ENCODE peak calls at places on chromosomes 5 and 9, in five cellular contexts. H, T, W, M and U are unnamed samples.

GRCh38 chr9:35448511-35448910 is 41.4 kb upstream of the RUSC2 start:
- DNase-seq in H (no peak), T (no peak), W (no peak), M (no peak), U (no peak)

GRCh38 chr5:53814819-53815218 is 254.4 kb downstream of the NDUFS4 start:
- DNase-seq in H (no peak), T (no peak), W (no peak), M (no peak), U (no peak)

GRCh38 chr5:173973614-173973969 is 15.4 kb upstream of the C5orf47 start:
- DNase-seq in H (no peak), T (no peak), W (no peak), M (no peak), U (no peak)

GRCh38 chr5:149921597-149921996 is 23.0 kb downstream of the PDE6A start:
- DNase-seq in H (no peak), T (no peak), W (no peak), M (no peak), U (no peak)

GRCh38 chr5:1033606-1034420 is 25.2 kb downstream of the NKD2 start:
- DNase-seq in H (no peak), T (no peak), W (no peak), M (no peak), U (no peak)

GRCh38 chr9:111759762-111760639 is 34.7 kb downstream of the SHOC1 start:
- DNase-seq in H (peak; percentile 69), T (peak; percentile 76), W (no peak), M (no peak), U (peak; percentile 66)

GRCh38 chr9:131028221-131028884 is 19.4 kb downstream of the LAMC3 start:
- DNase-seq in H (no peak), T (no peak), W (no peak), M (no peak), U (no peak)

GRCh38 chr5:11322133-11322532 is 561.1 kb upstream of the DAP start:
- DNase-seq in H (no peak), T (no peak), W (no peak), M (no peak), U (no peak)

GRCh38 chr5:132407970-132408369 is 38.5 kb downstream of the SLC22A5 start:
- DNase-seq in H (no peak), T (no peak), W (no peak), M (peak; percentile 52), U (no peak)

GRCh38 chr5:132405646-132406045 is 36.1 kb downstream of the SLC22A5 start:
- DNase-seq in H (no peak), T (no peak), W (no peak), M (no peak), U (no peak)

GRCh38 chr5:132408456-132408855 is 38.9 kb downstream of the SLC22A5 start:
- DNase-seq in H (no peak), T (no peak), W (no peak), M (peak; percentile 78), U (no peak)

GRCh38 chr5:132408965-132409364 is 39.5 kb downstream of the SLC22A5 start:
- DNase-seq in H (no peak), T (no peak), W (no peak), M (peak; percentile 79), U (no peak)

DNA sequence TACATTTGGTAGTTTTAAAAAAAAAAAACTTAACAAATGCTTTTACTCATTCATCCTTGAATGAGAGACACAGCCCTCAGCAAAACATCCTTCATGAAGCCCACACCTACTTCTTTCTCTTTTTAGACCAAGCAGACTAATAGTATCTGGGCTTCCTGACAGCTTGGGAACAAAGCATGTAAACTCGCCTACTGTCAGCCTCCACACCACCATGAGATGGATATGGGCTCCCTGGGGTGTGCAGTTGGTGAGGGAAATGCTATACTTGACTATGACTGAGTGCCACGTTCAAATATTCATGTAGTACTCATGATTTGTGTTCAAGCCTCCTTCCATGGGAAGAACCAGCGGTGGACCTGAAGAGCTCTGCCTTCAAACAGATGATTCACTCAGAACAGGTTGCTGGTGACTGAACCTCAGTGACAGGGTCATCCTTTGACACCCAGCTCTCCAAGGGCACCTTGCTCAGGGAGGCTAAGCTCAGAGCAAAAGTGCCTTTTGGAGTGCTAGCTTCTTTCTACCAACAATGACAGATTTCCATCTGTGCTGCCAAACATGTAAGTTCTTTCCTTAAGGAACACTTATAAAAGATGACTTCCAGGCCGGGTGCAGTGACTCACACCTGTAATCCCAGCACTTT is 36.8 kb downstream of the SLC22A5 start:
- DNase-seq in H (no peak), T (no peak), W (no peak), M (peak; percentile 42), U (no peak)
- H3K27ac ChIP-seq in H (peak overlapping the region; percentile 99), T (no peak overlapping the region), W (peak overlapping the region; percentile 11), M (no peak overlapping the region), U (no peak overlapping the region)

DNA sequence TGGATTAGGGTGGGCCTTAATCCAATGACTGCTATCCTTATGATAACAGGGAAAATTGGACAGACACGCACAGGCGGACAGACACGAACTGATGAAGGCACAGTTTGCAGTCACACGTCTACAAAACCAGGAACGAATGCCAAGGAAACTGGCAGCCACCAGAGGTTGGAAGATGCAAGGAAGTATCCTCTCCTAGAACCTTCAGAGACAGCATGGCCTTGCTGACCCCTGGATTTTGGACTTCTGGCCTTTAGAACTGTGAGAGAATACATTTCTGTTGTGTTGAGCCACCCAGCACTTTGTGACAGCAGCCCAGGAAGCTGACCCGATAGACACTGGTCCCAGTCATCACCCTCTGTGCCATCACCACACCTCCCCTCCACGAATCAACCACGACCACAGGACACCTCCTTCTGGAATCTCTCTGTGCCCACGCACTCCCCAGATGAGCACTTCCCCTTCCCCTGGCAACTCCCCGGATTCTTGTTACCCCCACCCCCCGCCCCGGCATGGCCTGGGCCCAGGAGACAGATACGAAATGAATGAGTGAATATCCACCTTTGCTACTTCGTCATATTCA is 18.7 kb downstream of the GBGT1 start:
- DNase-seq in H (no peak), T (no peak), W (no peak), M (no peak), U (no peak)
- H3K4me3 ChIP-seq in H (no peak overlapping the region), T (no peak overlapping the region), W (no peak overlapping the region), M (peak overlapping the region; percentile 56), U (peak overlapping the region; percentile 51)

GRCh38 chr5:140767444-140767843 is 18.5 kb upstream of the PCDHA1 start:
- DNase-seq in H (no peak), T (no peak), W (no peak), M (no peak), U (no peak)

DNA sequence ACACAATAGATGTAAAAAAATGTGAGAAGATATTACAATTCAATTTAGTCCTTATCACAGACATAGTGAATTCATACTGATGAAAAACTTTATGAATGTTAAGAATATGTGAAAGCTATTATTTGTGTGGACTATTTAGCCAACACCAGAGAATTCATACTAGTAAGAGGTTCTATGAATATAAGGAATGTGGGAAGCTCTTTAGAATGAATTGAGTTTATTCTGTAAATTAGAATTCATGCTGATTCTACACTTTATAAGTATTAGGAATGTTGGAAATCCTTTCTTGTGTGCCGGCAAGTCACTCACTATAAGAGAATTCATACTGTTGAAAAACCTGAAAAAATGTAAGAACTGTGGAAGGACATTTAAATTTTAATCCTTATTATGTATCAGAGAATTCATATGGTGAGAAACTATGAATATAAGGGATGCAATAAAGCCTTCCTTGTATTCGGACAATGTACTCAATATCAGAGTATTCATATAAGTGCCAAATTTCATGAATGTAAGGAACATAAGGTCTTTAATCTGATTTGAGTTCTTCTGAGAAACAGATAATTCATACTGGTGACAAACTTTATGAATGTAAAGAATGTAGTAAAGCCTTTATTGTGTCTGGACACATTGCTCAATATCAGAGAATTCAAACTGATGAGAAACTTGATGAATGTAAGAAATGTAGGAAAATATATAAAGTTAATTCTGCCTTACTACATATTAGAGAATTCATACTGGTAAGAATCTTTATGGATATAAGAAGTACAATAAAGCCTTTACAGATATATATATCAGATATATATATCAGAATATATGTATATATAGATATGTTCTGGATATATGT is 21.5 kb upstream of the PCDHA1 start:
- DNase-seq in H (no peak), T (no peak), W (no peak), M (no peak), U (peak; percentile 2)
- H3K9me3 ChIP-seq in H (no peaks in the 10 kb centered on the region), T (peaks cover 41% of the 10 kb centered on the region), W (peaks cover 33% of the 10 kb centered on the region), M (peaks cover 67% of the 10 kb centered on the region), U (peaks cover 42% of the 10 kb centered on the region)

GRCh38 chr9:86866739-86867138 is 80.6 kb downstream of the GAS1 start:
- DNase-seq in H (no peak), T (no peak), W (no peak), M (no peak), U (no peak)

GRCh38 chr9:86868611-86869010 is 78.7 kb downstream of the GAS1 start:
- DNase-seq in H (no peak), T (no peak), W (no peak), M (no peak), U (no peak)

GRCh38 chr9:86867658-86868313 is 79.5 kb downstream of the GAS1 start:
- DNase-seq in H (no peak), T (no peak), W (no peak), M (no peak), U (peak; percentile 56)

GRCh38 chr9:86859966-86860365 is 87.3 kb downstream of the GAS1 start:
- DNase-seq in H (no peak), T (no peak), W (no peak), M (no peak), U (peak; percentile 31)

DNA sequence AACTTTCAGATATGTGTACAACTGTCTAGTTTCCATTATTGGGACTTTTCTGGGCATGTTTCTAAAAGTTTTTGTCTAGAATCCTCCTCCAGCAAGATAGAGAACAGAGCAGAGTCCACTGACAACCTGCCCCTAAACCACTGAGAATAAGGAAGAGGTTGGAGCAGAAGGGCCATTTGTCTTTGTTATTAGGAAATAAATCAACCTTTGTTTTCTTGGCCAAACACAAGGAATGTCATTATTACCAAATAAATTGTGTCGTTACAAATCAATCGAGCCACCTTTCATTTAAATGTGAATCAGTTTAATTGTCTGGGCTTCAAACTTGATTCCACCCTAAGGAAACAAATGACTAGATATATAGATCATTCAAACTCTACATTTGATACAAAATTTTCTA is 81.3 kb downstream of the GAS1 start:
- DNase-seq in H (no peak), T (no peak), W (no peak), M (no peak), U (no peak)
- H3K27ac ChIP-seq in H (no peak overlapping the region), T (no peak overlapping the region), W (no peak overlapping the region), M (no peak overlapping the region), U (no peak overlapping the region)

GRCh38 chr5:80181618-80182211 is 74.1 kb downstream of the SERINC5 start:
- DNase-seq in H (peak; percentile 79), T (peak; percentile 88), W (peak; percentile 57), M (no peak), U (no peak)
- H3K4me3 ChIP-seq in H (no peak overlapping the region), T (no peak overlapping the region), W (no peak overlapping the region), M (no peak overlapping the region), U (no peak overlapping the region)